ENCODE peak calls at places on chromosomes 4 and X, in five cellular contexts. V is breast epithelium, O is PC-9, L is spleen, B is fibroblast of lung. M is an unnamed sample.

GRCh38 chr4:150256841-150257273 is 178.6 kb downstream of the DCLK2 start:
- DNase-seq in V (no peak), O (no peak), L (no peak), B (no peak), M (no peak)

GRCh38 chr4:121654738-121655137 is 42.0 kb downstream of the ANXA5 start:
- DNase-seq in V (no peak), O (no peak), L (no peak), B (no peak), M (no peak)

GRCh38 chr4:141643557-141643956 is 7.2 kb downstream of the IL15 start:
- DNase-seq in V (no peak), O (no peak), L (no peak), B (peak), M (no peak)

GRCh38 chrX:13649823-13650222 is 3.1 kb upstream of the TCEANC start:
- DNase-seq in V (no peak), O (no peak), L (no peak), B (peak), M (peak)

GRCh38 chrX:43333543-43333942 is 322.6 kb upstream of the MAOA start:
- DNase-seq in V (no peak), O (no peak), L (no peak), B (no peak), M (peak)

GRCh38 chr4:56880572-56880971 is 27.1 kb upstream of the REST start:
- DNase-seq in V (no peak), O (no peak), L (no peak), B (no peak), M (no peak)

GRCh38 chr4:89427765-89428164 is 120.2 kb upstream of the GPRIN3 start:
- DNase-seq in V (no peak), O (no peak), L (no peak), B (no peak), M (no peak)

GRCh38 chr4:151227731-151228130 is 49.2 kb upstream of the PRSS48 start:
- DNase-seq in V (peak), O (peak), L (no peak), B (peak), M (peak)

GRCh38 chrX:20363003-20363674 is 96.4 kb upstream of the RPS6KA3 start:
- DNase-seq in V (no peak), O (no peak), L (no peak), B (peak), M (no peak)

GRCh38 chrX:134737061-134737460 is 78.8 kb upstream of the PLAC1 start:
- DNase-seq in V (no peak), O (no peak), L (no peak), B (no peak), M (no peak)

GRCh38 chr4:7429601-7430078 is 5.1 kb downstream of the PSAPL1 start:
- DNase-seq in V (no peak), O (no peak), L (peak), B (no peak), M (no peak)

GRCh38 chrX:111742018-111742417 is 61.0 kb downstream of the ALG13 start:
- DNase-seq in V (no peak), O (no peak), L (no peak), B (no peak), M (no peak)

GRCh38 chrX:9829308-9830267 is 43.4 kb downstream of the SHROOM2 start:
- DNase-seq in V (peak), O (peak), L (no peak), B (peak), M (peak)

GRCh38 chr4:99759988-99760387 is 56.6 kb upstream of the DAPP1 start:
- DNase-seq in V (no peak), O (no peak), L (no peak), B (no peak), M (no peak)

GRCh38 chr4:45951153-45951552 is 172.7 kb downstream of the GABRG1 start:
- DNase-seq in V (no peak), O (no peak), L (no peak), B (no peak), M (no peak)

GRCh38 chr4:8441499-8442091 is 1.0 kb downstream of the TRMT44 start:
- DNase-seq in V (no peak), O (no peak), L (no peak), B (no peak), M (no peak)

GRCh38 chr4:8443801-8444200 is 3.2 kb downstream of the TRMT44 start:
- DNase-seq in V (no peak), O (no peak), L (no peak), B (no peak), M (no peak)

GRCh38 chr4:8440491-8441311 is at the start of the genes ACOX3 and TRMT44:
- DNase-seq in V (peak), O (peak), L (peak), B (peak), M (peak)

GRCh38 chr4:8439914-8440490 is 521 bp downstream of the ACOX3 start:
- DNase-seq in V (peak), O (no peak), L (no peak), B (no peak), M (no peak)

GRCh38 chr4:8442596-8443358 is 2.2 kb downstream of the TRMT44 start:
- DNase-seq in V (no peak), O (no peak), L (no peak), B (no peak), M (no peak)
- H3K4me3 ChIP-seq in V (no peak), O (peak), L (no peak), B (peak), M (peak)

DNA sequence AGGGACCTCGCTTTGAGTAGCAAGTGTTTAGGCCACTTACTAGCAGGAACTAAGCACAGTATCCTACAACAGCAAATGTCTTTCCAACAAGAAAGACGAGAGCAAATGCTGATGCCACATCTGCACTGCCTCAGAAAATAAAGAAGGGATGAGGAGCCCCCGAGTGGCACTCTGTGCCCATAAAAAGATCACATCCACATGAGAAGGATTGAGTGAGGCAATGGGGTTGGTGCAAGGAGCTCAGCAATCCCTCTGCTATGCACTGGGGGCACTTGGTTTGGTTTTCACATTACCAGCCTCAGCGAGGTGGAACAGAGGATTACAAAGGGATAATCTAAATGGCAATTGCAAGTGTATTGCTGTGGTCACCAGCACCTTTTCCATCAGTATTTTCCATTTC is 252.8 kb upstream of the SLC7A11 start:
- DNase-seq in V (no peak), O (peak), L (no peak), B (peak), M (peak)
- TF ChIP-seq CTCF in V (no peak), O (peak), L (no peak), B (no peak), M (peak)

GRCh38 chr4:181745933-181746627 is 497.1 kb upstream of the TENM3 start:
- DNase-seq in V (no peak), O (no peak), L (no peak), B (peak), M (no peak)
- H3K4me3 ChIP-seq in V (no peak), O (no peak), L (no peak), B (no peak), M (no peak)

GRCh38 chrX:69063486-69063885 is 101.8 kb downstream of the PJA1 start:
- DNase-seq in V (peak), O (no peak), L (peak), B (no peak), M (no peak)

GRCh38 chrX:69065451-69065850 is 99.8 kb downstream of the PJA1 start:
- DNase-seq in V (peak), O (no peak), L (peak), B (peak), M (no peak)

GRCh38 chrX:69062493-69062892 is 102.8 kb downstream of the PJA1 start:
- DNase-seq in V (peak), O (no peak), L (no peak), B (peak), M (no peak)

GRCh38 chrX:69066021-69066757 is 99.1 kb downstream of the PJA1 start:
- DNase-seq in V (no peak), O (no peak), L (peak), B (no peak), M (no peak)

DNA sequence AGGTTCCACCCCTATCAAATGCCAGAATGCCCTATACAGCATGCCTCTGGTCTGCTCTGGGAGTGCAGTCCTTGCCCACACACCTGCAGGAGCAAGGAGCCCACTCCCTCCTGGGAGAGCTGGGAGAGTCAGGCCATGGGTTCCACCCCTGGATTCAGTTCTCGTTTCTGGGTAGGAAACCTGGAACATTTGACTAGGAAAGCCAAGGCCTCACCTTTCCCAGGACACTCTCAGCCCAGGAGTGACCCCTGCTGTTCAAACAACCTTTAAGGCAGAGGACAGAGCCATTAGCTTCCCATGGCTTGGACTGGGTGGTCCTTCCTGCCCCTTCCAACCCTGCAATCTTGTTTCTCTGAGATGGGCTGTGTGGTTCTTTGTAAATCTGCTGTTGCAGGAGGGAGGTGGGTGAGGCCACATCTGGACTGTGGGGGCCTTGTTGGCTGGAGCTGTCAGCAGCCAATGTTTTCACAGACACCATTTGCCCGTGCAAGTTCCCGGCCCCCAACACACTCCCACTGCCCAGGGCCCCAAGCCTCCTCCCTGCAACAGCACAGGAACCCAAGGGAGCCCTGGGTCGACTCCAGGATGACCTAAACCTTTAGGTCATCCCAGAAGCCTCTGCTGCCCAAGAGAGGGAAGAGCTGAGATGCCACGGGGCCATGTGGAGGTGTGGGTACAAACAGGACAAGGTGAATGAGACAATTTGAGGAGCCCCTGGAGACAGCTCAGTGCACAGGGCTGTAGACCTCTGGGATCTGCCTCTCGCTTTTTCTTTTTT is 104.4 kb downstream of the PJA1 start:
- DNase-seq in V (peak), O (peak), L (no peak), B (peak), M (peak)
- TF ChIP-seq CTCF in V (no peak), O (peak), L (no peak), B (peak), M (peak)

DNA sequence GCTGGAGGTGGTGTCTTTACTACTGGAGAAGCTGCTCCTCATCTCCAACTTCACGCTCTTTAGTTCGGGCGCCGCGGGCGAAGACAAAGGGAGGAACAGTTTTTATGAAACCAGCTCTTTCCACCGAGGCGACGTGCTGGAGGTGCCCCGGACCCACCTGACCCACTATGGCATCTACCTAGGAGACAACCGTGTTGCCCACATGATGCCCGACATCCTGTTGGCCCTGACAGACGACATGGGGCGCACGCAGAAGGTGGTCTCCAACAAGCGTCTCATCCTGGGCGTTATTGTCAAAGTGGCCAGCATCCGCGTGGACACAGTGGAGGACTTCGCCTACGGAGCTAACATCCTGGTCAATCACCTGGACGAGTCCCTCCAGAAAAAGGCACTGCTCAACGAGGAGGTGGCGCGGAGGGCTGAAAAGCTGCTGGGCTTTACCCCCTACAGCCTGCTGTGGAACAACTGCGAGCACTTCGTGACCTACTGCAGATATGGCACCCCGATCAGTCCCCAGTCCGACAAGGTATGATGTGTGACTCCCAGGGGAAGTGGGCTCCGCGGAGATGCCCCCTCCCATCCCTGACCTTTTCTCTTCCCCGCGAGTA is 645 bp downstream of the LRAT start:
- DNase-seq in V (no peak), O (peak), L (no peak), B (no peak), M (no peak)
- H3K4me3 ChIP-seq in V (peak), O (peak), L (peak), B (peak), M (peak)